ENCODE peak calls at places on chromosomes 7 and 10, in eight cellular contexts. One of them, this sample, is unnamed.

GRCh38 chr7:69341288-69341687 is 257.0 kb upstream of the AUTS2 start:
- DNase-seq in Peyer's patch: no peak
- DNase-seq in gastrocnemius medialis: no peak
- DNase-seq in ovary: no peak
- DNase-seq in testis: no peak
- DNase-seq in breast epithelium: no peak
- DNase-seq in body of pancreas: no peak
- DNase-seq in A549: no peak
- DNase-seq in this sample: no peak

GRCh38 chr10:20888620-20889337 is 8.3 kb downstream of the NEBL start:
- DNase-seq in A549: no peak
- DNase-seq in Peyer's patch: no peak
- DNase-seq in testis: no peak
- DNase-seq in ovary: no peak
- DNase-seq in body of pancreas: no peak
- DNase-seq in gastrocnemius medialis: no peak
- DNase-seq in breast epithelium: no peak
- DNase-seq in this sample: no peak

GRCh38 chr10:111295788-111296187 is 219.0 kb downstream of the ADRA2A start:
- DNase-seq in body of pancreas: no peak
- DNase-seq in Peyer's patch: no peak
- DNase-seq in breast epithelium: no peak
- DNase-seq in A549: no peak
- DNase-seq in ovary: no peak
- DNase-seq in gastrocnemius medialis: no peak
- DNase-seq in testis: no peak
- DNase-seq in this sample: no peak

GRCh38 chr7:147879116-147879750 is 711.3 kb upstream of the C7orf33 start:
- DNase-seq in ovary: no peak
- DNase-seq in body of pancreas: no peak
- DNase-seq in Peyer's patch: no peak
- DNase-seq in breast epithelium: no peak
- DNase-seq in gastrocnemius medialis: no peak
- DNase-seq in testis: no peak
- DNase-seq in A549: no peak
- DNase-seq in this sample: no peak

GRCh38 chr7:69695998-69696657 is 97.9 kb downstream of the AUTS2 start:
- DNase-seq in A549: no peak
- DNase-seq in gastrocnemius medialis: no peak
- DNase-seq in Peyer's patch: peak; percentile 49
- DNase-seq in body of pancreas: no peak
- DNase-seq in ovary: no peak
- DNase-seq in testis: no peak
- DNase-seq in breast epithelium: no peak
- DNase-seq in this sample: no peak

GRCh38 chr7:144118341-144118740 is 4.6 kb upstream of the OR2A14 start:
- DNase-seq in A549: no peak
- DNase-seq in ovary: no peak
- DNase-seq in testis: no peak
- DNase-seq in Peyer's patch: no peak
- DNase-seq in body of pancreas: no peak
- DNase-seq in gastrocnemius medialis: no peak
- DNase-seq in breast epithelium: no peak
- DNase-seq in this sample: no peak

GRCh38 chr10:69382382-69383117 is 34.2 kb downstream of the TACR2 start:
- DNase-seq in gastrocnemius medialis: no peak
- DNase-seq in body of pancreas: no peak
- DNase-seq in breast epithelium: no peak
- DNase-seq in Peyer's patch: no peak
- DNase-seq in testis: no peak
- DNase-seq in A549: peak; percentile 27
- DNase-seq in ovary: no peak
- DNase-seq in this sample: no peak

GRCh38 chr7:101138149-101138870 is 11.4 kb downstream of the SERPINE1 start:
- DNase-seq in body of pancreas: peak; percentile 92
- DNase-seq in gastrocnemius medialis: peak; percentile 84
- DNase-seq in Peyer's patch: peak; percentile 94
- DNase-seq in testis: peak; percentile 57
- DNase-seq in ovary: peak; percentile 70
- DNase-seq in A549: peak; percentile 96
- DNase-seq in breast epithelium: peak; percentile 60
- DNase-seq in this sample: peak; percentile 89

GRCh38 chr7:158006841-158007696 is 580.6 kb downstream of the PTPRN2 start:
- DNase-seq in ovary: no peak
- DNase-seq in testis: peak; percentile 64
- DNase-seq in breast epithelium: no peak
- DNase-seq in body of pancreas: no peak
- DNase-seq in Peyer's patch: no peak
- DNase-seq in gastrocnemius medialis: no peak
- DNase-seq in A549: no peak
- DNase-seq in this sample: peak; percentile 51

GRCh38 chr7:50555594-50556140 is 9.5 kb downstream of the DDC start:
- DNase-seq in breast epithelium: no peak
- DNase-seq in ovary: no peak
- DNase-seq in gastrocnemius medialis: no peak
- DNase-seq in body of pancreas: no peak
- DNase-seq in A549: no peak
- DNase-seq in Peyer's patch: no peak
- DNase-seq in testis: no peak
- DNase-seq in this sample: no peak

GRCh38 chr10:50593523-50593922 is 30.2 kb downstream of the SGMS1 start:
- DNase-seq in Peyer's patch: no peak
- DNase-seq in A549: no peak
- DNase-seq in ovary: no peak
- DNase-seq in breast epithelium: no peak
- DNase-seq in testis: no peak
- DNase-seq in body of pancreas: no peak
- DNase-seq in gastrocnemius medialis: no peak
- DNase-seq in this sample: no peak

GRCh38 chr7:2529161-2530075 is 9.8 kb downstream of the LFNG start:
- DNase-seq in Peyer's patch: peak; percentile 91
- DNase-seq in body of pancreas: peak; percentile 81
- DNase-seq in breast epithelium: no peak
- DNase-seq in testis: peak; percentile 62
- DNase-seq in ovary: no peak
- DNase-seq in gastrocnemius medialis: peak; percentile 61
- DNase-seq in A549: peak; percentile 60
- DNase-seq in this sample: peak; percentile 91

GRCh38 chr7:1993031-1993685 is 239.6 kb downstream of the MAD1L1 start:
- DNase-seq in testis: no peak
- DNase-seq in gastrocnemius medialis: no peak
- DNase-seq in breast epithelium: no peak
- DNase-seq in body of pancreas: no peak
- DNase-seq in ovary: no peak
- DNase-seq in A549: no peak
- DNase-seq in Peyer's patch: no peak
- DNase-seq in this sample: no peak

GRCh38 chr10:20839141-20839540 is 58.0 kb downstream of the NEBL start:
- DNase-seq in Peyer's patch: no peak
- DNase-seq in body of pancreas: no peak
- DNase-seq in breast epithelium: no peak
- DNase-seq in gastrocnemius medialis: no peak
- DNase-seq in A549: no peak
- DNase-seq in testis: no peak
- DNase-seq in ovary: no peak
- DNase-seq in this sample: no peak

GRCh38 chr7:26466007-26466406 is 174.3 kb downstream of the SNX10 start:
- DNase-seq in Peyer's patch: no peak
- DNase-seq in ovary: no peak
- DNase-seq in A549: no peak
- DNase-seq in body of pancreas: no peak
- DNase-seq in breast epithelium: no peak
- DNase-seq in gastrocnemius medialis: no peak
- DNase-seq in testis: no peak
- DNase-seq in this sample: no peak
- H3K4me1 ChIP-seq in Peyer's patch: no peaks in the 10 kb centered on the region
- H3K4me1 ChIP-seq in ovary: no peaks in the 10 kb centered on the region
- H3K4me1 ChIP-seq in A549: no peaks in the 10 kb centered on the region
- H3K4me1 ChIP-seq in body of pancreas: peaks cover 4% of the 10 kb centered on the region
- H3K4me1 ChIP-seq in breast epithelium: no peaks in the 10 kb centered on the region
- H3K4me1 ChIP-seq in gastrocnemius medialis: no peaks in the 10 kb centered on the region
- H3K4me1 ChIP-seq in testis: no peaks in the 10 kb centered on the region
- H3K4me1 ChIP-seq in this sample: no peaks in the 10 kb centered on the region

DNA sequence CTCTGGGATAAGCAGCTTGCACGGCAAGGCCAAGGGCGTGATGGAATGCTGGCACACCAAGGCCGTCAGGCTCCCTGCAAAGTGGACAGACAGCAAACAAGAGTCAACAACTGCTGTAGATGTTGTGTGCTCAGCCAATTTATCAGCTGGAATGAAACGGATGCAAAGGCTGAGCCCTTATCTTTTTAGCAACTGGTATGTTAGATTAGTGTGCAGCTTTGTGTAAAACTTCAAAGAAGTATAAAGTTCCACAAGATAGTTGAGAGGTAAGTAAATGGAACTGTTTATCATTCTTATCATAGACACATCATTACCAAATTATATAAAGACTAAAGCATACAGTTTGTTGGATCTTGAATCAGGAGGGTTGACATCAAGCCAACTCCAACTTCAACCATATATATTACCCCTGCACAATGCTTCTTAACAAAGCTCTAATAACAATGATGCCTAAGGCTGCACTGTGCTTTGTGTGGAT is 289.0 kb downstream of the TNS3 start:
- DNase-seq in Peyer's patch: no peak
- DNase-seq in A549: no peak
- DNase-seq in body of pancreas: no peak
- DNase-seq in breast epithelium: no peak
- DNase-seq in ovary: no peak
- DNase-seq in gastrocnemius medialis: no peak
- DNase-seq in testis: no peak
- DNase-seq in this sample: no peak
- TF ChIP-seq POLR2A in Peyer's patch: no peak
- TF ChIP-seq POLR2A in A549: no peak
- TF ChIP-seq POLR2A in body of pancreas: no peak
- TF ChIP-seq POLR2A in breast epithelium: no peak
- TF ChIP-seq POLR2A in ovary: no peak
- TF ChIP-seq POLR2A in gastrocnemius medialis: no peak
- TF ChIP-seq POLR2A in testis: no peak
- TF ChIP-seq POLR2A in this sample: no peak

GRCh38 chr7:142470336-142470830 is 212.5 kb upstream of the PRSS58 start:
- DNase-seq in ovary: no peak
- DNase-seq in gastrocnemius medialis: no peak
- DNase-seq in Peyer's patch: no peak
- DNase-seq in A549: no peak
- DNase-seq in breast epithelium: no peak
- DNase-seq in body of pancreas: no peak
- DNase-seq in testis: no peak
- DNase-seq in this sample: no peak
- H3K4me1 ChIP-seq in ovary: no peaks in the 10 kb centered on the region
- H3K4me1 ChIP-seq in gastrocnemius medialis: no peaks in the 10 kb centered on the region
- H3K4me1 ChIP-seq in Peyer's patch: no peaks in the 10 kb centered on the region
- H3K4me1 ChIP-seq in A549: no peaks in the 10 kb centered on the region
- H3K4me1 ChIP-seq in breast epithelium: no peaks in the 10 kb centered on the region
- H3K4me1 ChIP-seq in body of pancreas: no peaks in the 10 kb centered on the region
- H3K4me1 ChIP-seq in testis: no peaks in the 10 kb centered on the region
- H3K4me1 ChIP-seq in this sample: peaks cover 4% of the 10 kb centered on the region

DNA sequence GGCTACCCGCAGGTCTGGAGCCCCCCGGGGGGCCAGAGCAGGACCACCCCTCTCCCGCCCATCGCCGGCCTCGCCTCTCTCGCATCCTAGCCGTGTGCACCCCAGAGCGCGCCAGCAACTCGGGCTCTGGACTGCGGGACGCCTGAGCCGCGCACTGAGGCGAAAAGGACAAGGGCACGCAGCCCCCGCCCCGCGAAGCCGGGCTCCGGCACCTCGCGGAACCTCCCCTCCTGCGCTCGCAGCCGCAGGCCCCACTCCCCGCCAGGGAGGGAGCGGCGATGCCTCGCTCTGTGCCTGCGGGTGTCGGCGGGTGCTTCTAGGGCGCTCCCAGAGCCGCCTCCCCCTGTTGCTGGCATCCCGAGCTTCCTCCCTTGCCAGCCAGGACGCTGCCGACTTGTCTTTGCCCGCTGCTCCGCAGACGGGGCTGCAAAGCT is at the start of gene ITGB8:
- DNase-seq in ovary: peak; percentile 65
- DNase-seq in gastrocnemius medialis: no peak
- DNase-seq in Peyer's patch: peak; percentile 60
- DNase-seq in testis: no peak
- DNase-seq in breast epithelium: peak; percentile 66
- DNase-seq in body of pancreas: peak; percentile 56
- DNase-seq in A549: peak; percentile 39
- DNase-seq in this sample: peak; percentile 36
- TF ChIP-seq POLR2A in ovary: no peak
- TF ChIP-seq POLR2A in gastrocnemius medialis: no peak
- TF ChIP-seq POLR2A in Peyer's patch: no peak
- TF ChIP-seq POLR2A in testis: no peak
- TF ChIP-seq POLR2A in breast epithelium: no peak
- TF ChIP-seq POLR2A in body of pancreas: peak; percentile 26
- TF ChIP-seq POLR2A in A549: no peak
- TF ChIP-seq POLR2A in this sample: peak; percentile 8

DNA sequence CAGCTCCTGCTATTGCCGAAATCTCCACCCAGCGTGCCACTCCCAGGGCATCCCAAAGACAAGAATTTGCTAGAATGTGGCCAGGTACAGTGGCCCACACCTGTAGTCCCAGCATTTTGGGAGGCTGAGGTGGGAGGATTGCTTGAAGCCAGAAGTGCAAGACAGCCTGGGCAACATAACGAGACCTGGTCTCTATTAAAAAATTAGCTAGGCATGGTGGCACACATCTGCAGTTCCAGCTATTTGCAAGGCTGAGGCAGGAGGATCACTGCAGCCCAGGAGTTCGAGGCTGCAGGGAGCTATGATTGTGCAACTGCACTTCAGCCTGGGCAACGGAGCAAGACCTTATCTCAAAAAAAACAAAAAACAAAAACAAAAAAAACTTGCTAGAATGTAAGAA is 73.3 kb upstream of the LYZL2 start:
- DNase-seq in ovary: no peak
- DNase-seq in A549: no peak
- DNase-seq in breast epithelium: no peak
- DNase-seq in testis: no peak
- DNase-seq in body of pancreas: no peak
- DNase-seq in Peyer's patch: no peak
- DNase-seq in gastrocnemius medialis: no peak
- DNase-seq in this sample: no peak
- H3K4me1 ChIP-seq in ovary: no peaks in the 10 kb centered on the region
- H3K4me1 ChIP-seq in A549: peaks cover 18% of the 10 kb centered on the region
- H3K4me1 ChIP-seq in breast epithelium: no peaks in the 10 kb centered on the region
- H3K4me1 ChIP-seq in testis: no peaks in the 10 kb centered on the region
- H3K4me1 ChIP-seq in body of pancreas: peaks cover 6% of the 10 kb centered on the region
- H3K4me1 ChIP-seq in Peyer's patch: no peaks in the 10 kb centered on the region
- H3K4me1 ChIP-seq in gastrocnemius medialis: no peaks in the 10 kb centered on the region
- H3K4me1 ChIP-seq in this sample: no peaks in the 10 kb centered on the region

This sample was measured in upper lobe of left lung.